ENCODE peak calls at places on chromosomes 1 and 21, in four cellular contexts. C, G, E and S are unnamed samples.

GRCh38 chr1:54245501-54245900 is 45.5 kb downstream of the MRPL37 start:
- DNase-seq in G (no peak), C (no peak), E (no peak), S (peak)

GRCh38 chr1:24084050-24084449 is 27.9 kb downstream of the MYOM3 start:
- DNase-seq in G (no peak), E (no peak), C (no peak), S (no peak)

GRCh38 chr1:151832318-151832984 is 849 bp upstream of the RORC start:
- DNase-seq in G (peak), E (peak), C (no peak), S (peak)

GRCh38 chr1:155199792-155200191 is 7.9 kb downstream of the THBS3 start:
- DNase-seq in G (no peak), E (no peak), C (no peak), S (no peak)

GRCh38 chr1:162072770-162073169 is 3.3 kb downstream of the NOS1AP start:
- DNase-seq in E (no peak), C (no peak), G (no peak), S (no peak)

GRCh38 chr1:192544983-192545393 is 30.6 kb upstream of the RGS1 start:
- DNase-seq in E (no peak), C (peak), G (no peak), S (peak)

GRCh38 chr1:10529096-10529495 is 54.3 kb downstream of the PEX14 start:
- DNase-seq in E (no peak), G (no peak), C (no peak), S (no peak)

GRCh38 chr1:38898653-38899230 is 17.4 kb upstream of the GJA9 start:
- DNase-seq in C (no peak), G (no peak), E (no peak), S (peak)

GRCh38 chr1:38000529-38001453 is 4.5 kb downstream of the FHL3 start:
- DNase-seq in C (no peak), G (no peak), E (no peak), S (peak)

GRCh38 chr21:16372546-16372945 is 642.8 kb downstream of the USP25 start:
- DNase-seq in C (no peak), E (no peak), G (no peak), S (no peak)

GRCh38 chr1:10755977-10756521 is 40.4 kb downstream of the CASZ1 start:
- DNase-seq in C (no peak), E (no peak), G (peak), S (peak)

GRCh38 chr1:213934642-213935041 is 53.1 kb upstream of the PROX1 start:
- DNase-seq in G (no peak), E (no peak), C (no peak), S (peak)

GRCh38 chr1:231939118-231939517 is 312.5 kb downstream of the DISC1 start:
- DNase-seq in G (no peak), E (no peak), C (no peak), S (no peak)

GRCh38 chr1:36876990-36877389 is 157.3 kb downstream of the GRIK3 start:
- DNase-seq in G (no peak), C (no peak), E (no peak), S (no peak)

GRCh38 chr1:231836227-231836893 is 209.8 kb downstream of the DISC1 start:
- DNase-seq in E (no peak), G (no peak), C (no peak), S (no peak)

GRCh38 chr1:21317035-21317689 is 26.9 kb upstream of the ECE1 start:
- DNase-seq in E (no peak), G (no peak), C (no peak), S (no peak)

GRCh38 chr21:21007606-21008005 is 9.4 kb downstream of the NCAM2 start:
- DNase-seq in E (no peak), C (no peak), G (no peak), S (no peak)

GRCh38 chr1:40712997-40713396 is 21.5 kb downstream of the NFYC start:
- DNase-seq in G (no peak), E (no peak), C (no peak), S (peak)

GRCh38 chr1:24688621-24689195 is 45.6 kb downstream of the SRRM1 start:
- DNase-seq in E (peak), C (no peak), G (peak), S (peak)

GRCh38 chr1:117676615-117677130 is 70.8 kb downstream of the TENT5C start:
- DNase-seq in C (no peak), G (no peak), E (no peak), S (no peak)

GRCh38 chr1:54331091-54331772 is 75.0 kb downstream of the SSBP3 start:
- DNase-seq in E (no peak), G (no peak), C (no peak), S (no peak)